ENCODE peak calls at places on chromosomes 11 and 22, in seven cellular contexts. X is brain microvascular endothelial cell, L is nephron progenitor cell, K is A673, T is AG09319, W is uterus, V is body of pancreas. I is an unnamed sample.

GRCh38 chr11:122038543-122038942 is 77.5 kb downstream of the BLID start:
- DNase-seq in X (peak; percentile 77), L (no peak), K (peak; percentile 66), T (peak; percentile 65), W (no peak), V (no peak), I (no peak)

GRCh38 chr22:37218771-37219411 is 6.6 kb upstream of the SSTR3 start:
- DNase-seq in X (no peak), L (no peak), K (no peak), T (no peak), W (no peak), V (no peak), I (no peak)

GRCh38 chr11:88603499-88603898 is 266.0 kb upstream of the CTSC start:
- DNase-seq in X (no peak), L (no peak), K (no peak), T (no peak), W (no peak), V (no peak), I (no peak)

GRCh38 chr11:130244851-130245250 is 69.9 kb downstream of the ZBTB44 start:
- DNase-seq in X (no peak), L (no peak), K (no peak), T (no peak), W (no peak), V (no peak), I (no peak)

GRCh38 chr22:45696227-45696626 is 24.6 kb downstream of the ATXN10 start:
- DNase-seq in X (no peak), L (no peak), K (peak; percentile 35), T (no peak), W (no peak), V (no peak), I (no peak)

GRCh38 chr22:18965526-18966421 is 29.7 kb upstream of the PRODH start:
- DNase-seq in X (no peak), L (no peak), K (no peak), T (no peak), W (no peak), V (peak; percentile 11), I (no peak)

GRCh38 chr11:66221726-66222236 is 46.7 kb upstream of the RAB1B start:
- DNase-seq in X (no peak), L (no peak), K (peak; percentile 67), T (no peak), W (peak; percentile 13), V (peak; percentile 8), I (no peak)

GRCh38 chr11:46800177-46800576 is 45.9 kb downstream of the CKAP5 start:
- DNase-seq in X (no peak), L (no peak), K (no peak), T (no peak), W (no peak), V (no peak), I (no peak)

GRCh38 chr22:36201630-36202312 is at the start of gene APOL4:
- DNase-seq in X (no peak), L (no peak), K (peak; percentile 42), T (no peak), W (peak; percentile 75), V (peak; percentile 53), I (no peak)

GRCh38 chr11:120052196-120052775 is 85.6 kb downstream of the TRIM29 start:
- DNase-seq in X (no peak), L (no peak), K (no peak), T (no peak), W (no peak), V (no peak), I (peak; percentile 2)

GRCh38 chr22:24752091-24752623 is 22.4 kb downstream of the PIWIL3 start:
- DNase-seq in X (no peak), L (no peak), K (no peak), T (no peak), W (no peak), V (no peak), I (no peak)

GRCh38 chr11:13223112-13223511 is 54.5 kb upstream of the BMAL1 start:
- DNase-seq in X (no peak), L (no peak), K (no peak), T (no peak), W (no peak), V (no peak), I (no peak)

GRCh38 chr22:42996646-42997365 is 18.1 kb downstream of the PACSIN2 start:
- DNase-seq in X (no peak), L (no peak), K (no peak), T (no peak), W (no peak), V (peak; percentile 57), I (no peak)

GRCh38 chr11:69896250-69896649 is 77.0 kb upstream of the FGF3 start:
- DNase-seq in X (no peak), L (no peak), K (no peak), T (no peak), W (no peak), V (no peak), I (no peak)

GRCh38 chr11:72333657-72334056 is 89.7 kb upstream of the PHOX2A start:
- DNase-seq in X (no peak), L (peak; percentile 12), K (no peak), T (no peak), W (no peak), V (no peak), I (no peak)

GRCh38 chr22:23565288-23565941 is 14.7 kb downstream of the IGLL1 start:
- DNase-seq in X (no peak), L (peak; percentile 55), K (peak; percentile 33), T (no peak), W (no peak), V (no peak), I (peak; percentile 53)

GRCh38 chr11:102047305-102047924 is at the start of gene CFAP300:
- DNase-seq in X (peak; percentile 83), L (peak; percentile 88), K (peak; percentile 97), T (peak; percentile 64), W (peak; percentile 83), V (peak; percentile 71), I (peak; percentile 42)

GRCh38 chr22:43862074-43862881 is at the start of gene SULT4A1:
- DNase-seq in X (no peak), L (peak; percentile 73), K (peak; percentile 39), T (no peak), W (no peak), V (no peak), I (no peak)

GRCh38 chr11:113596658-113597057 is 109.5 kb downstream of the TMPRSS5 start:
- DNase-seq in X (no peak), L (no peak), K (no peak), T (no peak), W (no peak), V (no peak), I (no peak)

GRCh38 chr11:77471520-77472234 is 2.2 kb downstream of the PAK1 start:
- DNase-seq in X (no peak), L (peak; percentile 7), K (peak; percentile 40), T (no peak), W (no peak), V (peak; percentile 62), I (peak; percentile 22)

GRCh38 chr22:26273011-26273675 is 103.9 kb downstream of the SEZ6L start:
- DNase-seq in X (no peak), L (no peak), K (no peak), T (no peak), W (no peak), V (no peak), I (no peak)

GRCh38 chr11:117919326-117920275 is 9.6 kb downstream of the TMPRSS13 start:
- DNase-seq in X (no peak), L (no peak), K (no peak), T (no peak), W (peak; percentile 12), V (no peak), I (no peak)

GRCh38 chr11:117410861-117411725 is 83.4 kb downstream of the CEP164 start:
- DNase-seq in X (no peak), L (no peak), K (peak; percentile 45), T (no peak), W (no peak), V (no peak), I (no peak)

DNA sequence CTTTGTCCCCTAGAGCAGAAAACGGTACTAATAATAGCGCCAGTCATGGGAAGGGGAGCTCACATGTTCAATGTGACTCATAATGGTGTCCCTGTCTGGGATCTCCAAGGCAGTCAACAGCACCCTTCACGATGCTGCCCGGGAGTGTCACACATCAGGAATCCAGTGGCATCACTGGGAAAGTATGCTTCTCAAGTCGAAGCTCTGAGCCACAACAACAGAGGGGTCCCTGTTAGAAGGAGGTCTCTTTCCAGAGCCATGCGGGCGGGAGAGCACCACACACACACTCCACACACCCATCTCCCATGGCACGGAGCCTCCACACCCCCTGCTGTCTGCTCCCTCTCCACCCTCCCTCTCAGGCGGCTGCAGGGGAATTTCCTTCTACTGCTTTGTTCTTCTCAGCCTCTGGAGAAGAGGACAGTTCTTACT is 119.7 kb downstream of the ETS1 start:
- DNase-seq in X (peak; percentile 100), L (no peak), K (peak; percentile 24), T (peak; percentile 69), W (peak; percentile 58), V (no peak), I (no peak)
- TF ChIP-seq CTCF in X (peak; percentile 67), L (no peak), K (no peak), T (peak; percentile 23), W (no peak), V (no peak), I (no peak)

DNA sequence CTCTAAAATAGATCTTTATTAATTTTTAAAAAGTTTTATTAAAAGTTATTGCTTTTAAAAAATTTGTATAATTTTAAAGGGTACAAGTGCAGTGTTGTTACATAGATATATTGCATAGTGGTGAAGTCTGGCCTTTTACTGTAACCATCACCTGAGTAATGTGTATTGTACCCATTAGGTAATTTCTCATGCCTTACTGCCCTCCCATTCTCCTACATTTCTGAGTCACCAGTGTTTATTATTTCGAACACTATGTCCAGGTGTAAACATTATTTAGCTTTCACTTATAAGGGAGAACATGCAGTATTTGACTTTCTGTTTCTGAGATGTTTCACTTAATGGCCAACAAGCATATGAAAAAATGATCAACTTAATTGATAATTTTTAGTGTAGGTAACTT is 2.3 kb downstream of the OR51G1 start:
- DNase-seq in X (no peak), L (no peak), K (no peak), T (no peak), W (no peak), V (no peak), I (no peak)
- TF ChIP-seq CTCF in X (no peak), L (no peak), K (no peak), T (no peak), W (no peak), V (no peak), I (no peak)

GRCh38 chr11:115515647-115516046 is 11.4 kb upstream of the CADM1 start:
- DNase-seq in X (no peak), L (no peak), K (no peak), T (no peak), W (no peak), V (no peak), I (no peak)
- TF ChIP-seq CTCF in X (no peak), L (no peak), K (no peak), T (no peak), W (no peak), V (no peak), I (no peak)

DNA sequence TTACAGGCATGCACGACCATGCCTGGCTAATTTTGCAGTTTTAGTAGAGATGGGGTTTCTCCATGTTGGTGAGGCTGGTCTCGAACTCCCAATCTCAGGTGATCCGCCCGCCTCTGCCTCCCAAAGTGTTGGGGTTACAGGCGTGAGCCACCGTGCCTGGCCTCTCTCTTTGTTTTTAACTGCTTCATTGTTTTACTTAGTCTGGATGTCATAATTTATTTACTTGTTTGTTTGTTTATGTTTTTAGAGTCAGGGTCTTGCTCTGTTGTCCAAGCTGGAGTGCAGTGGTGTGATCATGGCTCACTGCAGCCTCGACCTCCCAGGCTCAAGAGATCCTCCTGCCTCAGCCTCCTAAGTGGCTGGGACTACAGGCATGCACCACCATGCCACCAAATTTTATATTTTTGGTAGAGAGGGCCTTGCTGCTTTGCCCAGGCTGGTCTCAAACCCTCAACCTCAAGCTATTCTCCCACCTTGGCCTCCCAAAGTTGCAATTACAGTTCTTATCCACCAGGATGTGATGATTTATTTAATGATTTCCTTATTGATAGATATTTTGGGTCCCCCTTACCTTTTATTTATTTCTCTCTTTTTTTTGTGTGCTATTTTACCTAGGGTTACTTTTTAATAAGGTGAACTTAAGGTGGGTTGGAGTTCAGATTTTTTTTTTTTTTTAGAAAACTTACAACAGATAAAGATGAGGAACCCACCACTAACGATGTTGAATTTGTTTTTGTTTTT is 52.6 kb upstream of the ADA2 start:
- DNase-seq in X (no peak), L (no peak), K (no peak), T (no peak), W (no peak), V (no peak), I (no peak)
- TF ChIP-seq CTCF in X (no peak), L (no peak), K (peak; percentile 27), T (no peak), W (no peak), V (no peak), I (peak; percentile 32)

I was measured in progenitor cell of endocrine pancreas.